ENCODE peak calls at places on chromosome 16, in eight cellular contexts. E is NCI-H748 treated with DMSO at 0.1 percent for 48 hours, X is occipital lobe, T is EL, O is NCI-H510A treated with DMSO at 0.1 percent for 48 hours, H is Caki2, B is heart left ventricle, R is NCI-H1417. L is an unnamed sample.

GRCh38 chr16:31084584-31085298 is 4.0 kb downstream of the PRSS53 start:
- DNase-seq in O (no peak), H (no peak), B (no peak), T (no peak), R (no peak), E (no peak), X (no peak), L (no peak)

GRCh38 chr16:87874639-87875472 is 5.5 kb upstream of the SLC7A5 start:
- DNase-seq in E (no peak), O (no peak), H (no peak), T (no peak), B (no peak), X (no peak), R (no peak), L (no peak)

GRCh38 chr16:70151391-70151790 is 22.2 kb upstream of the CLEC18C start:
- DNase-seq in O (peak), X (no peak), B (no peak), R (no peak), E (no peak), T (no peak), H (no peak), L (no peak)

GRCh38 chr16:29821663-29822115 is 1.4 kb downstream of the MVP start:
- DNase-seq in X (no peak), T (peak), B (no peak), O (no peak), R (no peak), E (no peak), H (peak), L (peak)

GRCh38 chr16:23666919-23667659 is 11.6 kb upstream of the PLK1 start:
- DNase-seq in E (no peak), H (no peak), O (no peak), T (no peak), R (no peak), X (no peak), B (no peak), L (no peak)

GRCh38 chr16:89569506-89570341 is 5.8 kb upstream of the CPNE7 start:
- DNase-seq in B (no peak), E (no peak), T (no peak), O (no peak), R (no peak), X (no peak), H (no peak), L (no peak)

GRCh38 chr16:49608801-49609200 is 235.2 kb downstream of the C16orf78 start:
- DNase-seq in X (no peak), B (no peak), T (peak), R (peak), O (no peak), H (no peak), E (no peak), L (no peak)

GRCh38 chr16:82750078-82750477 is 123.3 kb downstream of the CDH13 start:
- DNase-seq in R (no peak), H (no peak), B (no peak), O (no peak), T (no peak), X (no peak), E (no peak), L (no peak)

GRCh38 chr16:23863511-23864422 is 28.0 kb downstream of the PRKCB start:
- DNase-seq in X (no peak), O (no peak), H (no peak), B (no peak), R (no peak), T (no peak), E (no peak), L (no peak)

GRCh38 chr16:82936941-82937551 is 310.3 kb downstream of the CDH13 start:
- DNase-seq in H (peak), R (no peak), O (no peak), E (no peak), B (no peak), X (no peak), T (peak), L (peak)

GRCh38 chr16:3756113-3756512 is 38.8 kb upstream of the TRAP1 start:
- DNase-seq in R (no peak), H (no peak), E (no peak), O (no peak), B (no peak), T (no peak), X (no peak), L (no peak)

GRCh38 chr16:86306811-86307517 is 203.4 kb upstream of the FOXF1 start:
- DNase-seq in E (no peak), X (no peak), R (no peak), H (no peak), B (no peak), O (no peak), T (peak), L (no peak)

GRCh38 chr16:89325861-89326471 is 108.5 kb downstream of the ZNF778 start:
- DNase-seq in T (peak), O (no peak), H (peak), E (no peak), B (peak), R (peak), X (peak), L (no peak)

GRCh38 chr16:53664724-53665345 is 38.8 kb downstream of the RPGRIP1L start:
- DNase-seq in H (no peak), E (no peak), O (no peak), X (no peak), B (no peak), R (no peak), T (peak), L (no peak)

GRCh38 chr16:4373909-4374742 is 2.5 kb downstream of the VASN start:
- DNase-seq in O (no peak), H (no peak), E (no peak), B (peak), T (peak), R (no peak), X (peak), L (peak)

GRCh38 chr16:76943936-76944335 is 247.1 kb upstream of the MON1B start:
- DNase-seq in R (peak), E (peak), T (no peak), B (no peak), H (no peak), X (no peak), O (no peak), L (no peak)

GRCh38 chr16:66847533-66848057 is 3.4 kb downstream of the CA7 start:
- DNase-seq in T (no peak), O (no peak), B (no peak), R (no peak), E (no peak), X (no peak), H (no peak), L (no peak)

GRCh38 chr16:19093631-19094541 is 19.9 kb upstream of the ITPRIPL2 start:
- DNase-seq in O (no peak), X (no peak), H (no peak), E (no peak), B (no peak), T (no peak), R (no peak), L (no peak)

GRCh38 chr16:31215287-31216115 is 1.4 kb downstream of the PYDC1 start:
- DNase-seq in T (peak), H (peak), E (peak), X (no peak), R (peak), B (peak), O (peak), L (no peak)

GRCh38 chr16:24939224-24939623 is 75.9 kb downstream of the ARHGAP17 start:
- DNase-seq in H (no peak), R (no peak), B (no peak), T (no peak), O (no peak), E (no peak), X (no peak), L (no peak)

GRCh38 chr16:19115148-19116021 is 1.6 kb downstream of the ITPRIPL2 start:
- DNase-seq in R (no peak), O (no peak), H (no peak), T (no peak), E (no peak), X (no peak), B (no peak), L (no peak)

GRCh38 chr16:12324152-12324551 is 347.6 kb downstream of the SNX29 start:
- DNase-seq in R (no peak), B (no peak), T (no peak), E (no peak), H (no peak), O (no peak), X (no peak), L (no peak)

GRCh38 chr16:87966685-87967185 is 15.5 kb downstream of the BANP start:
- DNase-seq in X (no peak), E (no peak), B (peak), T (no peak), R (no peak), H (no peak), O (no peak), L (no peak)

GRCh38 chr16:27918755-27919154 is 144.8 kb downstream of the GSG1L start:
- DNase-seq in H (no peak), B (no peak), X (no peak), R (no peak), T (peak), O (no peak), E (no peak), L (no peak)

GRCh38 chr16:89275837-89276720 is 58.6 kb downstream of the ZNF778 start:
- DNase-seq in E (no peak), B (no peak), H (no peak), X (no peak), R (no peak), O (no peak), T (no peak), L (no peak)

GRCh38 chr16:70740919-70741778 is 55.3 kb upstream of the MTSS2 start:
- DNase-seq in H (no peak), X (no peak), E (no peak), B (no peak), T (peak), R (no peak), O (no peak), L (no peak)

GRCh38 chr16:2705351-2705750 is 14.7 kb downstream of the PRSS27 start:
- DNase-seq in E (no peak), T (no peak), R (no peak), H (no peak), O (no peak), X (no peak), B (no peak), L (no peak)

GRCh38 chr16:85689285-85689949 is 663 bp upstream of the GINS2 start:
- DNase-seq in X (no peak), H (peak), T (no peak), E (peak), R (peak), O (peak), B (no peak), L (no peak)

GRCh38 chr16:85220125-85220839 is 108.0 kb upstream of the CIBAR2 start:
- DNase-seq in X (peak), E (peak), H (no peak), B (peak), T (peak), R (peak), O (peak), L (peak)

GRCh38 chr16:31501226-31501965 is 6.8 kb downstream of the RUSF1 start:
- DNase-seq in H (no peak), B (no peak), O (no peak), T (no peak), R (no peak), X (no peak), E (no peak), L (no peak)

GRCh38 chr16:82055728-82056549 is 20.9 kb downstream of the HSD17B2 start:
- DNase-seq in E (no peak), H (no peak), B (no peak), X (no peak), T (no peak), O (no peak), R (no peak), L (peak)